ENCODE peak calls at places on chromosomes 11 and 22, in five cellular contexts. One of them, this sample, is unnamed.

GRCh38 chr22:29503811-29504372 is 23.9 kb downstream of the NEFH start:
- DNase-seq in GM13977: no peak
- DNase-seq in T follicular helper cell: no peak
- DNase-seq in AG09319: no peak
- DNase-seq in left cardiac atrium: peak; percentile 60
- DNase-seq in this sample: no peak

GRCh38 chr11:115423728-115424459 is 80.3 kb downstream of the CADM1 start:
- DNase-seq in GM13977: no peak
- DNase-seq in T follicular helper cell: no peak
- DNase-seq in AG09319: no peak
- DNase-seq in left cardiac atrium: no peak
- DNase-seq in this sample: no peak

GRCh38 chr11:110720646-110721283 is 8.5 kb upstream of the ARHGAP20 start:
- DNase-seq in GM13977: no peak
- DNase-seq in T follicular helper cell: no peak
- DNase-seq in AG09319: peak; percentile 61
- DNase-seq in left cardiac atrium: no peak
- DNase-seq in this sample: no peak

GRCh38 chr11:7592706-7593105 is 78.9 kb downstream of the PPFIBP2 start:
- DNase-seq in GM13977: no peak
- DNase-seq in T follicular helper cell: no peak
- DNase-seq in AG09319: peak; percentile 82
- DNase-seq in left cardiac atrium: no peak
- DNase-seq in this sample: no peak

GRCh38 chr11:81869337-81870065 is 864.2 kb downstream of the FAM181B start:
- DNase-seq in GM13977: peak; percentile 32
- DNase-seq in T follicular helper cell: peak; percentile 77
- DNase-seq in AG09319: no peak
- DNase-seq in left cardiac atrium: no peak
- DNase-seq in this sample: no peak

GRCh38 chr11:47415949-47416472 is 7.6 kb downstream of the SLC39A13 start:
- DNase-seq in GM13977: no peak
- DNase-seq in T follicular helper cell: no peak
- DNase-seq in AG09319: peak; percentile 81
- DNase-seq in left cardiac atrium: peak; percentile 90
- DNase-seq in this sample: peak; percentile 80

GRCh38 chr11:106076421-106076922 is 675 bp downstream of the KBTBD3 start:
- DNase-seq in GM13977: no peak
- DNase-seq in T follicular helper cell: no peak
- DNase-seq in AG09319: no peak
- DNase-seq in left cardiac atrium: no peak
- DNase-seq in this sample: no peak

GRCh38 chr11:87260811-87261210 is 223.1 kb downstream of the TMEM135 start:
- DNase-seq in GM13977: no peak
- DNase-seq in T follicular helper cell: no peak
- DNase-seq in AG09319: no peak
- DNase-seq in left cardiac atrium: no peak
- DNase-seq in this sample: no peak

GRCh38 chr22:20191000-20191515 is 40.2 kb upstream of the CCDC188 start:
- DNase-seq in GM13977: no peak
- DNase-seq in T follicular helper cell: no peak
- DNase-seq in AG09319: no peak
- DNase-seq in left cardiac atrium: no peak
- DNase-seq in this sample: no peak

GRCh38 chr22:20004464-20004863 is 12.2 kb downstream of the ARVCF start:
- DNase-seq in GM13977: no peak
- DNase-seq in T follicular helper cell: no peak
- DNase-seq in AG09319: no peak
- DNase-seq in left cardiac atrium: no peak
- DNase-seq in this sample: no peak

GRCh38 chr11:58061813-58062212 is 31.1 kb downstream of the OR6Q1 start:
- DNase-seq in GM13977: no peak
- DNase-seq in T follicular helper cell: no peak
- DNase-seq in AG09319: no peak
- DNase-seq in left cardiac atrium: no peak
- DNase-seq in this sample: no peak

GRCh38 chr11:77325159-77325558 is 23.7 kb upstream of the GDPD4 start:
- DNase-seq in GM13977: no peak
- DNase-seq in T follicular helper cell: no peak
- DNase-seq in AG09319: no peak
- DNase-seq in left cardiac atrium: no peak
- DNase-seq in this sample: no peak

GRCh38 chr22:17213976-17214375 is 5.3 kb downstream of the ADA2 start:
- DNase-seq in GM13977: peak; percentile 39
- DNase-seq in T follicular helper cell: peak; percentile 34
- DNase-seq in AG09319: no peak
- DNase-seq in left cardiac atrium: peak; percentile 72
- DNase-seq in this sample: peak; percentile 70

GRCh38 chr11:8068605-8069221 is 12.3 kb upstream of the TUB start:
- DNase-seq in GM13977: no peak
- DNase-seq in T follicular helper cell: no peak
- DNase-seq in AG09319: peak; percentile 73
- DNase-seq in left cardiac atrium: peak; percentile 61
- DNase-seq in this sample: no peak

GRCh38 chr11:70306586-70307033 is 36.1 kb downstream of the PPFIA1 start:
- DNase-seq in GM13977: no peak
- DNase-seq in T follicular helper cell: no peak
- DNase-seq in AG09319: no peak
- DNase-seq in left cardiac atrium: no peak
- DNase-seq in this sample: no peak

GRCh38 chr11:61742391-61742790 is 10.0 kb upstream of the MYRF start:
- DNase-seq in GM13977: no peak
- DNase-seq in T follicular helper cell: no peak
- DNase-seq in AG09319: no peak
- DNase-seq in left cardiac atrium: no peak
- DNase-seq in this sample: no peak

GRCh38 chr11:17012712-17013547 is 1.3 kb downstream of the PLEKHA7 start:
- DNase-seq in GM13977: no peak
- DNase-seq in T follicular helper cell: no peak
- DNase-seq in AG09319: no peak
- DNase-seq in left cardiac atrium: peak; percentile 55
- DNase-seq in this sample: no peak

GRCh38 chr11:77040401-77040777 is 6.2 kb downstream of the B3GNT6 start:
- DNase-seq in GM13977: no peak
- DNase-seq in T follicular helper cell: no peak
- DNase-seq in AG09319: no peak
- DNase-seq in left cardiac atrium: no peak
- DNase-seq in this sample: no peak

GRCh38 chr22:44225091-44225689 is 44.5 kb downstream of the PARVG start:
- DNase-seq in GM13977: no peak
- DNase-seq in T follicular helper cell: no peak
- DNase-seq in AG09319: no peak
- DNase-seq in left cardiac atrium: no peak
- DNase-seq in this sample: no peak

GRCh38 chr11:71425409-71425808 is 22.8 kb downstream of the DHCR7 start:
- DNase-seq in GM13977: no peak
- DNase-seq in T follicular helper cell: no peak
- DNase-seq in AG09319: no peak
- DNase-seq in left cardiac atrium: no peak
- DNase-seq in this sample: no peak

GRCh38 chr11:31199403-31199802 is 170.1 kb downstream of the DCDC1 start:
- DNase-seq in GM13977: no peak
- DNase-seq in T follicular helper cell: no peak
- DNase-seq in AG09319: no peak
- DNase-seq in left cardiac atrium: no peak
- DNase-seq in this sample: no peak

GRCh38 chr22:36237462-36238347 is 1.6 kb downstream of the APOL2 start:
- DNase-seq in GM13977: peak; percentile 21
- DNase-seq in T follicular helper cell: no peak
- DNase-seq in AG09319: no peak
- DNase-seq in left cardiac atrium: no peak
- DNase-seq in this sample: no peak

GRCh38 chr11:72114570-72114969 is 2.1 kb upstream of the ANAPC15 start:
- DNase-seq in GM13977: no peak
- DNase-seq in T follicular helper cell: no peak
- DNase-seq in AG09319: no peak
- DNase-seq in left cardiac atrium: no peak
- DNase-seq in this sample: no peak

GRCh38 chr11:113689711-113690618 is 16.1 kb downstream of the TMPRSS5 start:
- DNase-seq in GM13977: no peak
- DNase-seq in T follicular helper cell: no peak
- DNase-seq in AG09319: no peak
- DNase-seq in left cardiac atrium: no peak
- DNase-seq in this sample: no peak

GRCh38 chr11:101407324-101407723 is 176.5 kb downstream of the TRPC6 start:
- DNase-seq in GM13977: no peak
- DNase-seq in T follicular helper cell: no peak
- DNase-seq in AG09319: no peak
- DNase-seq in left cardiac atrium: no peak
- DNase-seq in this sample: peak; percentile 61

GRCh38 chr11:28347351-28347750 is 239.2 kb downstream of the METTL15 start:
- DNase-seq in GM13977: no peak
- DNase-seq in T follicular helper cell: no peak
- DNase-seq in AG09319: no peak
- DNase-seq in left cardiac atrium: no peak
- DNase-seq in this sample: no peak

GRCh38 chr11:4636136-4636535 is 1.1 kb upstream of the OR51D1 start:
- DNase-seq in GM13977: no peak
- DNase-seq in T follicular helper cell: no peak
- DNase-seq in AG09319: no peak
- DNase-seq in left cardiac atrium: no peak
- DNase-seq in this sample: no peak

GRCh38 chr22:48106715-48107259 is 1344.3 kb downstream of the TBC1D22A start:
- DNase-seq in GM13977: no peak
- DNase-seq in T follicular helper cell: no peak
- DNase-seq in AG09319: no peak
- DNase-seq in left cardiac atrium: no peak
- DNase-seq in this sample: no peak

GRCh38 chr11:95076416-95076815 is 9.7 kb downstream of the SRSF8 start:
- DNase-seq in GM13977: no peak
- DNase-seq in T follicular helper cell: no peak
- DNase-seq in AG09319: peak; percentile 61
- DNase-seq in left cardiac atrium: peak; percentile 39
- DNase-seq in this sample: peak; percentile 72

GRCh38 chr11:64802370-64803162 is 448 bp downstream of the MAP4K2 start:
- DNase-seq in GM13977: peak; percentile 49
- DNase-seq in T follicular helper cell: no peak
- DNase-seq in AG09319: no peak
- DNase-seq in left cardiac atrium: no peak
- DNase-seq in this sample: no peak

GRCh38 chr11:126026579-126026978 is 36.1 kb downstream of the CDON start:
- DNase-seq in GM13977: no peak
- DNase-seq in T follicular helper cell: no peak
- DNase-seq in AG09319: no peak
- DNase-seq in left cardiac atrium: no peak
- DNase-seq in this sample: no peak

This sample was measured in breast epithelium.